ENCODE peak calls at places on chromosome 1, in five cellular contexts. One of them, this sample, is unnamed.

GRCh38 chr1:158008630-158009029 is 15.2 kb downstream of the KIRREL1 start:
- DNase-seq in effector memory CD4-positive, alpha-beta T cell: no peak
- DNase-seq in PC-3: peak; percentile 74
- DNase-seq in NCI-H1105 treated with DMSO at 0.1 percent for 48 hours: no peak
- DNase-seq in Kasumi-1: no peak
- DNase-seq in this sample: no peak

GRCh38 chr1:110541996-110542395 is 23.0 kb upstream of the KCNA10 start:
- DNase-seq in PC-3: no peak
- DNase-seq in NCI-H1105 treated with DMSO at 0.1 percent for 48 hours: no peak
- DNase-seq in Kasumi-1: no peak
- DNase-seq in effector memory CD4-positive, alpha-beta T cell: no peak
- DNase-seq in this sample: no peak

GRCh38 chr1:35637401-35637809 is 3.9 kb downstream of the PSMB2 start:
- DNase-seq in Kasumi-1: peak; percentile 57
- DNase-seq in NCI-H1105 treated with DMSO at 0.1 percent for 48 hours: peak; percentile 1
- DNase-seq in PC-3: peak; percentile 54
- DNase-seq in effector memory CD4-positive, alpha-beta T cell: no peak
- DNase-seq in this sample: peak; percentile 62

GRCh38 chr1:199512037-199512710 is 515.3 kb upstream of the NR5A2 start:
- DNase-seq in effector memory CD4-positive, alpha-beta T cell: no peak
- DNase-seq in Kasumi-1: no peak
- DNase-seq in NCI-H1105 treated with DMSO at 0.1 percent for 48 hours: peak; percentile 3
- DNase-seq in PC-3: no peak
- DNase-seq in this sample: no peak

GRCh38 chr1:63780541-63780940 is 6.7 kb downstream of the ROR1 start:
- DNase-seq in NCI-H1105 treated with DMSO at 0.1 percent for 48 hours: no peak
- DNase-seq in PC-3: no peak
- DNase-seq in Kasumi-1: no peak
- DNase-seq in effector memory CD4-positive, alpha-beta T cell: no peak
- DNase-seq in this sample: no peak

GRCh38 chr1:182217967-182218366 is 156.5 kb upstream of the ZNF648 start:
- DNase-seq in PC-3: peak; percentile 85
- DNase-seq in effector memory CD4-positive, alpha-beta T cell: no peak
- DNase-seq in NCI-H1105 treated with DMSO at 0.1 percent for 48 hours: no peak
- DNase-seq in Kasumi-1: no peak
- DNase-seq in this sample: no peak

GRCh38 chr1:28172690-28173150 is 3.8 kb downstream of the PTAFR start:
- DNase-seq in PC-3: no peak
- DNase-seq in NCI-H1105 treated with DMSO at 0.1 percent for 48 hours: no peak
- DNase-seq in effector memory CD4-positive, alpha-beta T cell: no peak
- DNase-seq in Kasumi-1: peak; percentile 61
- DNase-seq in this sample: no peak

GRCh38 chr1:30955448-30956015 is 47.0 kb upstream of the SDC3 start:
- DNase-seq in NCI-H1105 treated with DMSO at 0.1 percent for 48 hours: no peak
- DNase-seq in PC-3: no peak
- DNase-seq in Kasumi-1: no peak
- DNase-seq in effector memory CD4-positive, alpha-beta T cell: no peak
- DNase-seq in this sample: peak; percentile 47

GRCh38 chr1:168637350-168637991 is 61.1 kb downstream of the XCL1 start:
- DNase-seq in PC-3: peak; percentile 60
- DNase-seq in effector memory CD4-positive, alpha-beta T cell: no peak
- DNase-seq in Kasumi-1: peak; percentile 67
- DNase-seq in NCI-H1105 treated with DMSO at 0.1 percent for 48 hours: peak; percentile 58
- DNase-seq in this sample: peak; percentile 38

GRCh38 chr1:48127735-48128685 is 94.5 kb upstream of the SLC5A9 start:
- DNase-seq in PC-3: no peak
- DNase-seq in NCI-H1105 treated with DMSO at 0.1 percent for 48 hours: no peak
- DNase-seq in Kasumi-1: no peak
- DNase-seq in effector memory CD4-positive, alpha-beta T cell: no peak
- DNase-seq in this sample: no peak

GRCh38 chr1:162609306-162609705 is 23.0 kb upstream of the DDR2 start:
- DNase-seq in Kasumi-1: no peak
- DNase-seq in effector memory CD4-positive, alpha-beta T cell: no peak
- DNase-seq in PC-3: no peak
- DNase-seq in NCI-H1105 treated with DMSO at 0.1 percent for 48 hours: no peak
- DNase-seq in this sample: no peak

GRCh38 chr1:238558156-238558555 is 667.4 kb upstream of the ZP4 start:
- DNase-seq in PC-3: peak; percentile 56
- DNase-seq in Kasumi-1: no peak
- DNase-seq in effector memory CD4-positive, alpha-beta T cell: no peak
- DNase-seq in NCI-H1105 treated with DMSO at 0.1 percent for 48 hours: no peak
- DNase-seq in this sample: peak; percentile 81

GRCh38 chr1:203289281-203289981 is 15.9 kb upstream of the BTG2 start:
- DNase-seq in PC-3: no peak
- DNase-seq in Kasumi-1: peak; percentile 44
- DNase-seq in NCI-H1105 treated with DMSO at 0.1 percent for 48 hours: no peak
- DNase-seq in effector memory CD4-positive, alpha-beta T cell: peak; percentile 88
- DNase-seq in this sample: no peak

GRCh38 chr1:117658676-117659075 is 52.8 kb downstream of the TENT5C start:
- DNase-seq in PC-3: no peak
- DNase-seq in NCI-H1105 treated with DMSO at 0.1 percent for 48 hours: no peak
- DNase-seq in Kasumi-1: no peak
- DNase-seq in effector memory CD4-positive, alpha-beta T cell: peak; percentile 72
- DNase-seq in this sample: no peak

GRCh38 chr1:69985901-69986439 is 219.4 kb downstream of the LRRC40 start:
- DNase-seq in PC-3: no peak
- DNase-seq in NCI-H1105 treated with DMSO at 0.1 percent for 48 hours: no peak
- DNase-seq in effector memory CD4-positive, alpha-beta T cell: no peak
- DNase-seq in Kasumi-1: no peak
- DNase-seq in this sample: peak; percentile 32

GRCh38 chr1:193519922-193520321 is 333.5 kb upstream of the B3GALT2 start:
- DNase-seq in NCI-H1105 treated with DMSO at 0.1 percent for 48 hours: no peak
- DNase-seq in PC-3: no peak
- DNase-seq in Kasumi-1: no peak
- DNase-seq in effector memory CD4-positive, alpha-beta T cell: no peak
- DNase-seq in this sample: no peak

GRCh38 chr1:45876000-45876399 is 72.6 kb downstream of the MAST2 start:
- DNase-seq in NCI-H1105 treated with DMSO at 0.1 percent for 48 hours: peak; percentile 46
- DNase-seq in Kasumi-1: no peak
- DNase-seq in PC-3: no peak
- DNase-seq in effector memory CD4-positive, alpha-beta T cell: no peak
- DNase-seq in this sample: no peak

GRCh38 chr1:165481820-165482532 is 37.0 kb upstream of the RXRG start:
- DNase-seq in PC-3: peak; percentile 98
- DNase-seq in effector memory CD4-positive, alpha-beta T cell: no peak
- DNase-seq in NCI-H1105 treated with DMSO at 0.1 percent for 48 hours: no peak
- DNase-seq in Kasumi-1: no peak
- DNase-seq in this sample: peak; percentile 84

GRCh38 chr1:58809327-58810040 is 25.6 kb upstream of the JUN start:
- DNase-seq in effector memory CD4-positive, alpha-beta T cell: no peak
- DNase-seq in NCI-H1105 treated with DMSO at 0.1 percent for 48 hours: no peak
- DNase-seq in Kasumi-1: peak; percentile 74
- DNase-seq in PC-3: no peak
- DNase-seq in this sample: peak; percentile 73

GRCh38 chr1:34165422-34165921 is 442 bp upstream of the CSMD2 start:
- DNase-seq in Kasumi-1: no peak
- DNase-seq in PC-3: no peak
- DNase-seq in NCI-H1105 treated with DMSO at 0.1 percent for 48 hours: peak; percentile 64
- DNase-seq in effector memory CD4-positive, alpha-beta T cell: no peak
- DNase-seq in this sample: no peak

GRCh38 chr1:42316292-42316691 is 18.7 kb downstream of the FOXJ3 start:
- DNase-seq in Kasumi-1: no peak
- DNase-seq in NCI-H1105 treated with DMSO at 0.1 percent for 48 hours: no peak
- DNase-seq in effector memory CD4-positive, alpha-beta T cell: no peak
- DNase-seq in PC-3: no peak
- DNase-seq in this sample: no peak

GRCh38 chr1:81234237-81234636 is 566.5 kb upstream of the ADGRL2 start:
- DNase-seq in effector memory CD4-positive, alpha-beta T cell: no peak
- DNase-seq in Kasumi-1: no peak
- DNase-seq in PC-3: no peak
- DNase-seq in NCI-H1105 treated with DMSO at 0.1 percent for 48 hours: no peak
- DNase-seq in this sample: no peak

GRCh38 chr1:9229549-9229948 is 5.0 kb upstream of the H6PD start:
- DNase-seq in PC-3: peak; percentile 6
- DNase-seq in effector memory CD4-positive, alpha-beta T cell: no peak
- DNase-seq in Kasumi-1: no peak
- DNase-seq in NCI-H1105 treated with DMSO at 0.1 percent for 48 hours: no peak
- DNase-seq in this sample: no peak

GRCh38 chr1:40788561-40789341 is 5.2 kb downstream of the KCNQ4 start:
- DNase-seq in effector memory CD4-positive, alpha-beta T cell: no peak
- DNase-seq in Kasumi-1: no peak
- DNase-seq in PC-3: no peak
- DNase-seq in NCI-H1105 treated with DMSO at 0.1 percent for 48 hours: no peak
- DNase-seq in this sample: no peak

GRCh38 chr1:40901886-40902633 is 39.9 kb upstream of the CITED4 start:
- DNase-seq in Kasumi-1: no peak
- DNase-seq in PC-3: peak; percentile 91
- DNase-seq in effector memory CD4-positive, alpha-beta T cell: no peak
- DNase-seq in NCI-H1105 treated with DMSO at 0.1 percent for 48 hours: no peak
- DNase-seq in this sample: peak; percentile 77

This sample was measured in IMR-90.